ENCODE peak calls at places on chromosomes 2 and 18, in eight cellular contexts. W, X, F, C, T, U, L and O are unnamed samples.

GRCh38 chr2:85697096-85697495 is 2.9 kb downstream of the GNLY start:
- DNase-seq in L (no peak), X (peak), C (no peak), F (no peak), T (no peak), W (no peak), U (no peak), O (no peak)

GRCh38 chr2:130337735-130338325 is 4.9 kb upstream of the IMP4 start:
- DNase-seq in L (no peak), T (no peak), W (no peak), C (no peak), X (no peak), U (no peak), F (no peak), O (no peak)

GRCh38 chr2:62431512-62431911 is 74.5 kb downstream of the TMEM17 start:
- DNase-seq in L (no peak), U (no peak), X (no peak), W (no peak), C (no peak), T (no peak), F (no peak), O (no peak)

GRCh38 chr2:174985624-174986023 is 19.6 kb downstream of the CHN1 start:
- DNase-seq in U (no peak), W (no peak), F (no peak), C (no peak), T (no peak), X (no peak), L (no peak), O (no peak)

GRCh38 chr2:197386242-197386641 is 48.6 kb downstream of the SF3B1 start:
- DNase-seq in X (no peak), W (no peak), T (no peak), L (no peak), U (no peak), F (no peak), C (no peak), O (no peak)

GRCh38 chr2:11045294-11045693 is 110.0 kb upstream of the SLC66A3 start:
- DNase-seq in T (no peak), U (peak), F (no peak), X (peak), L (no peak), C (no peak), W (no peak), O (no peak)

GRCh38 chr18:25434771-25435461 is 83.0 kb upstream of the ZNF521 start:
- DNase-seq in U (no peak), X (no peak), L (no peak), C (no peak), F (no peak), W (no peak), T (no peak), O (no peak)

GRCh38 chr2:6922201-6922656 is 5.0 kb downstream of the RNF144A start:
- DNase-seq in U (no peak), L (no peak), C (no peak), X (no peak), W (peak), F (no peak), T (no peak), O (no peak)

GRCh38 chr2:156511112-156511511 is 74.9 kb downstream of the GPD2 start:
- DNase-seq in T (no peak), W (no peak), F (no peak), X (no peak), C (no peak), U (no peak), L (no peak), O (no peak)

GRCh38 chr2:190856985-190857384 is 23.6 kb upstream of the GLS start:
- DNase-seq in C (no peak), U (no peak), T (no peak), F (no peak), X (no peak), L (no peak), W (no peak), O (no peak)

DNA sequence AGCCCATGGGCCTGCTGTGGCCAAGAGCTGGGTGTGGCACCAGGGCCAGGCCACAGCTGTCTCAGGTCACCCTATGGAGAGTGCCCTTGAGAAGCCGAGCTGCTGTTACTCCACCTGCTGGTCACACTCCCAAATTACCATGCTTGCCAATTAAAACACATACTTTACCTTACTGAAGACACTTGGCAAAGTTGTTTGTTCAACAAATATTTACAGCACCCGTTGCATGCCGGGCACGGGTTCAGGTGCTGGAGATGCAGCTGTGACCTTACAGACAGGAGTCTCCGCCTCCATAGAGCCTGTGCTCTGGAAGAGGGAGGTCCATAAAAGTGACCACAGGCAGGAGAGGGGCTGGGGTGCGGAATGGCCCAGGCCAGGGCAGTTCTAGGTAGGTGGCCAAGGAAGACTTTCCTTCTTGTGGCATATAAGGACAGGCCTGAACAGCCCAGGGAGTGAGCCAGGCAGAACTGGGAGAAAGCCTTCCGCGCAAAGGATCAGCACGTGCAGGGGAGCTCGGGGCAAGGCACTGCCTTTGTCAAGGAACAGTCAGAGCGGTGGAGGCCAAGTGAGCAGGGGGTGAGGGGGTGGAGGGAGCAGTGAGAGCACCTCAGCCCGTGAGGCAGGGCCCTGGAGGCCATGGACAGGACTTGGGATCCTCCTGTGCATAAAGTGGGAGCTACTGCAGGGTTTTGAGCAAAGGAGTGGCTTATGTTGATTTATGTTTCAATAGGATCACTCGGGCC is 23.6 kb upstream of the RBM44 start:
- DNase-seq in X (no peak), U (peak), C (peak), T (no peak), F (no peak), W (peak), L (peak), O (peak)
- TF ChIP-seq POLR2A in X (no peak), U (no peak), C (no peak), T (no peak), F (no peak), W (no peak), L (no peak), O (no peak)

GRCh38 chr2:38665854-38666577 is at the start of gene GALM:
- DNase-seq in U (peak), W (peak), F (peak), L (peak), X (peak), T (peak), C (peak), O (peak)
- TF ChIP-seq POLR2A in U (no peak), W (peak), F (no peak), L (peak), X (no peak), T (peak), C (peak), O (no peak)

GRCh38 chr2:216694201-216694825 is 1.0 kb downstream of the IGFBP5 start:
- DNase-seq in C (no peak), T (peak), L (peak), X (peak), U (peak), W (peak), F (peak), O (no peak)

GRCh38 chr2:216696321-216696720 is 972 bp upstream of the IGFBP5 start:
- DNase-seq in T (no peak), X (no peak), F (no peak), W (no peak), U (no peak), L (no peak), C (no peak), O (no peak)

GRCh38 chr2:216694826-216695217 is 527 bp downstream of the IGFBP5 start:
- DNase-seq in C (no peak), W (no peak), X (no peak), F (no peak), U (no peak), T (peak), L (no peak), O (no peak)

GRCh38 chr2:216696751-216697560 is 1.6 kb upstream of the IGFBP5 start:
- DNase-seq in L (no peak), W (peak), T (no peak), F (no peak), C (peak), U (no peak), X (no peak), O (no peak)

GRCh38 chr2:216695401-216695821 is at the start of gene IGFBP5:
- DNase-seq in L (peak), T (peak), F (peak), X (peak), C (no peak), W (peak), U (peak), O (no peak)
- TF ChIP-seq POLR2A in L (peak), T (peak), F (no peak), X (no peak), C (no peak), W (no peak), U (no peak), O (no peak)

GRCh38 chr2:65429799-65430514 is 2.4 kb downstream of the SPRED2 start:
- DNase-seq in U (no peak), F (peak), X (peak), C (no peak), L (peak), W (no peak), T (no peak), O (no peak)

GRCh38 chr2:65432227-65433190 is at the start of gene SPRED2:
- DNase-seq in U (peak), T (peak), W (peak), C (peak), L (peak), F (peak), X (peak), O (peak)

GRCh38 chr2:65431417-65432226 is 777 bp downstream of the SPRED2 start:
- DNase-seq in T (peak), X (peak), U (peak), L (peak), W (peak), F (peak), C (no peak), O (no peak)

GRCh38 chr2:65427536-65427935 is 4.9 kb downstream of the SPRED2 start:
- DNase-seq in C (no peak), W (no peak), U (no peak), X (no peak), L (no peak), F (no peak), T (no peak), O (no peak)

DNA sequence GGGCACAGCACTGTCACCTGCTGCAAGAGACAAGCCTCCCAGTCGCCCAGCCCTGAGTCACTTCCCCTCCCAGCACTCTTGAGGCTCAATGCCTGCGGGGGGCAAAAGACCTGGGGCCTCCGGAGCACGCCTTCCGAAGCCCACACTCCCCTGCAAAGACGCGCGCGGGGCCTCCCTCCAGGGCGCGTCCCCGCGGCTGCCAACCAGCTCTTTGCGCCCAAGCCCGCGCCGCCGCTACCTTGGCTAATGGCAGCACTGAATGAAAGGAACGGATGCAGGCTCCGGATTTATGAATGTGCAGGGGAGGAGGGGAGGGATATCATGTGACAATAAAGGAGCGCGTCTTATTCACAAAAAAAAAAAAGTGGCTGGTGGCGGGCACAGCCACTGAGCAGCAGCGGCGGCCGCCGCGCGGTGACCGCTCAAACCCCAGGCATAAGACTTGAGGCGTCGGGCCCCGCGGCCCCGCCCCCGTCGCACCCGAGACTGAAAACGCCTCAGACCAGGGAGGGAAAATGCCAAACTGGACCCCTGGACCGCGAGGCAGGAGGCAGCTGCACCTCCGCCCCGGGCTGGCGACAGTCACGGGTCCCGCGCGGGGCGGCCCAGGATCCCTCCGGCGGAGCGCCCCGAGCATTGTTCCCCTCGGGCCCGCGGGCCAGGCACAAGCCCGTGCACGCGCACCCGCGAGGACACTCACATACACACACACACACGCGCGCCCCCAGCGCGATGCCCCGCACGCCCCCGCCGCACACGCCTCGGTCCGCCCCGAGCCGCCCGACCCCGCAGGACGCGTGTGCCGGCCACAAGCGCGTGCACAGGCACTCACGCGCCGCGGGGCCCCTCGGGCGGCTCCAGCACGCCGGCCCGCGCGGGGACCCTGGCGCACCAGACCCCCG is 1.6 kb downstream of the SPRED2 start:
- DNase-seq in C (peak), W (peak), X (peak), T (peak), F (peak), U (peak), L (peak), O (peak)
- TF ChIP-seq POLR2A in C (peak), W (no peak), X (no peak), T (peak), F (no peak), U (no peak), L (peak), O (no peak)

DNA sequence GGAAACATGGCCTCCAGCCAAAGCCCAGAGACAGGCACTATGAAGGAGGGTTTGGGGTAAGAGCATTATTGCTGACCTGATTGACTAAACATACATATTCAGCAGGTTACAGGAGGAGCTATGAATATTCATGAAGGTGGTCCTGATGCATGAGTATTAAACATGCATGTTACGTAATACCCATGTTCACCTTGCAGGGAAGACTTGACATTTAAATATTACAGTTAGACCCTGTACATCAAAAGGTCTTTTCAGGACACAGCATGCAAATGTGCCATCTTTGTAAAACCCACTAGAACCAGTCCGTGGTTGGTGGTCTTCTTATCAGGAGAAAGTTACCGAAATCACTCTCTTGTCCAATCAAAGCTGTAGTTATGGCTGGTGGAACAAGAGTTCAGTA is 59.9 kb downstream of the XRCC5 start:
- DNase-seq in L (no peak), T (no peak), F (no peak), W (no peak), C (no peak), X (no peak), U (no peak), O (no peak)
- TF ChIP-seq POLR2A in L (no peak), T (no peak), F (no peak), W (no peak), C (no peak), X (no peak), U (no peak), O (no peak)

DNA sequence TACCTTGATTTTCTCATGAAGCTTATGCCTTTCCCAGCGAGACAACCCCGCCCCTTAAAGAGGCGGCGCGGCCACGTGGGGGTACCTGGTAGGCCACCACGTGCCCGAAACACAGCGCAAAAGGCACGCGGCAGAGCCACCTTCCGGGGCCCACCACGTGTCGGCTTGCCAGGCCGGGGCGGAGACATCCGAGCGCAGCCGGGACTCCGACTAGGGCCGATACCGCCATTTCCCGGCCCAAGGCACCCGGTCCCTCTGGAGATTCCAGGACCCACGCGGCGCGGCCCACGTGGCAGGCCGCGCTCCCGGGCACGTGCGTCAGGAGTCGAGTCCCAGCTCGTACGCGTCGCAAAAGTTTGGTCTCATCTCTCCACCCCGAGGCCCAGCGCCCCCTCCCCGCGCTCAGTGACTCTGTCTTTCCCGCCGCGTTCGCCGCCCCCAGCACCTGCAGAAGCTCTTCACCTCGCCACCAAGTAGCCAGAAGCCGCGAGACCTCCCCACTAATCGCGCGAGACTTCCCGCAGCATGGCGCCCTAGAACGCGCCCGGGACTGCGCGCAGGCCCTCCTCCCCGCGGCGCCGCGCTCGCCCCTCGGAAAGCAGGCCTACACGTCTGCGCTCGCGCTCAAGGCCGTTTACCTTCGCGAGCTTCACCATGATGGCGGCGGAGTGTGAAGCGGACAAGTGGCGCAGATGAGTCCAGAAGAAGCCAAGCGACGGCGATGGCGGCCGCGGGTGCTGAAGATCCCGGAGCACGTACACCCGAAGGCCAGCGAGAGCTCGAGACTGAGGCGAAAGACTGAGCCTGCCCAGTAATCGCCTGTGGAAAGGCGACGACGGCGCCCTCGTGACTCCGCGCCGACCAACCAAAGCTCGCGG is at the start of gene NCL:
- DNase-seq in U (no peak), L (peak), T (peak), F (peak), X (peak), C (peak), W (peak), O (peak)
- TF ChIP-seq POLR2A in U (peak), L (peak), T (peak), F (peak), X (no peak), C (peak), W (peak), O (peak)

DNA sequence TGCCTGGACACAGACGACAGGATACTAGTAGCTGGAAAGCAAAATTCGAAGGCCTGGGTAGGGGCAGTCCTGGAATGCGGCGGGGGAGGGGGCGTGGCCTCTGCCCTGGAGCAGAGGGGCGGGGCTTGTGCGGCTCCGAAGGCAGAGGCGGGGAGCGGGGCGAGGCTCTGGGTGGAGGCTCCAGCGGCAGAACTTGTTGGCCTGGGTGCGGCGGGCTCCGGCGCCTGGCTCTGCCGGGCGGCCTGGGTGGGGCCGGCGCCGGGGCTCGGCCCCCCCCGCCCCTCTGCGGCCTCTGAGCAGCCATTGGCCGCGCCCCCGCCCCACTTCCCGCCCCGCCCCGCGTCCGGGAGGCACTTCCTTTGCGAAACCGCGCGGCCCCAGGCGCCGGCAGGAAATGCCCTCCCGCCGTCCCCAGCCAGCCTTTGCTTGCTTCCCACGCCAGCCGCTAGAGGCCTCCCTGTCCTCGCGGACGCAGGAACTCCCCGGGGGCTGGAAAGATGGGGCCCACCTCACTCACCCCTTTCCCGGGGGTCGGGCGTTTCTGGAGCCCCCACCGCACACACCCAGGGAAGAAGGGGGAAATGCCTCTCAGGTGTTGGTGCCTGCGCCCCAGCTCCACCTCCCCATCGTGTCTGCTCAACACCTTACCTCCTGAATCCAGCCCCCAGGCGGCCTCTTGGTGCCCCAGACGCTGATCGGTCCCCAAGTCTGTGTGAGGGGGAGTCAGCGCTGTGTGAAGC is 6.7 kb downstream of the CTDSP1 start:
- DNase-seq in C (peak), W (peak), U (peak), L (peak), F (peak), T (peak), X (peak), O (peak)
- TF ChIP-seq POLR2A in C (no peak), W (peak), U (no peak), L (no peak), F (no peak), T (no peak), X (no peak), O (peak)